ENCODE peak calls at places on chromosome 21, in six cellular contexts. F is bronchial epithelial cell; G is stimulated activated CD8-positive, alpha-beta memory T cell treated with anti-CD3 and anti-CD28 coated beads, Interleukin-4, amount 100 ng/mL, for 24 hours; K is esophagus muscularis mucosa; M is brain microvascular endothelial cell; O is prostate gland. U is an unnamed sample.
A peak's percentile ranks its signal among the peaks of the same experiment; 100 is the strongest.

GRCh38 chr21:34890724-34891609 is 158.1 kb downstream of the RUNX1 start:
- DNase-seq in O (no peak), M (peak; percentile 57), F (peak; percentile 17), G (peak; percentile 7), K (peak; percentile 82), U (no peak)

GRCh38 chr21:43331962-43332458 is 94.9 kb downstream of the SIK1 start:
- DNase-seq in G (no peak), K (no peak), M (peak; percentile 99), O (peak; percentile 80), F (peak; percentile 95), U (no peak)

GRCh38 chr21:45050361-45050785 is 24.0 kb upstream of the ADARB1 start:
- DNase-seq in G (no peak), O (no peak), K (no peak), M (peak; percentile 80), F (no peak), U (no peak)

GRCh38 chr21:40689241-40689640 is 157.7 kb downstream of the DSCAM start:
- DNase-seq in G (no peak), F (no peak), K (no peak), M (no peak), O (no peak), U (no peak)

GRCh38 chr21:43981871-43982210 is 30.3 kb upstream of the TRAPPC10 start:
- DNase-seq in G (no peak), O (no peak), M (no peak), F (no peak), K (no peak), U (no peak)

GRCh38 chr21:30340714-30341573 is 3.5 kb upstream of the KRTAP27-1 start:
- DNase-seq in O (peak; percentile 15), M (peak; percentile 46), K (no peak), G (no peak), F (peak; percentile 56), U (peak; percentile 48)

GRCh38 chr21:43925096-43925481 is 60.1 kb downstream of the AGPAT3 start:
- DNase-seq in G (no peak), K (no peak), F (peak; percentile 8), O (no peak), M (no peak), U (peak; percentile 76)

GRCh38 chr21:31248598-31248997 is 95.5 kb downstream of the TIAM1 start:
- DNase-seq in O (no peak), G (no peak), M (peak; percentile 69), F (peak; percentile 66), K (no peak), U (no peak)

GRCh38 chr21:33831962-33832659 is 83.5 kb downstream of the ATP5PO start:
- DNase-seq in F (no peak), K (no peak), G (no peak), O (no peak), M (no peak), U (no peak)

GRCh38 chr21:44759628-44760285 is 41.9 kb downstream of the UBE2G2 start:
- DNase-seq in M (no peak), F (no peak), K (no peak), O (no peak), G (no peak), U (no peak)

GRCh38 chr21:32386195-32386870 is 6.5 kb downstream of the URB1 start:
- DNase-seq in G (no peak), M (no peak), K (no peak), O (peak; percentile 56), F (peak; percentile 96), U (no peak)

GRCh38 chr21:38440746-38441145 is 57.5 kb downstream of the ERG start:
- DNase-seq in F (peak; percentile 83), G (no peak), M (peak; percentile 94), K (no peak), O (no peak), U (no peak)

GRCh38 chr21:25313891-25314646 is 293.2 kb downstream of the MRPL39 start:
- DNase-seq in K (no peak), F (no peak), G (no peak), O (no peak), M (peak; percentile 18), U (no peak)

GRCh38 chr21:42258150-42258884 is 39.4 kb downstream of the ABCG1 start:
- DNase-seq in K (no peak), G (peak; percentile 77), M (peak; percentile 34), O (peak; percentile 30), F (peak; percentile 36), U (peak; percentile 67)

GRCh38 chr21:41961282-41961701 is 7.5 kb upstream of the C2CD2 start:
- DNase-seq in M (no peak), G (no peak), K (no peak), O (no peak), F (no peak), U (no peak)

GRCh38 chr21:33377221-33377620 is 26.0 kb upstream of the IFNGR2 start:
- DNase-seq in K (no peak), F (no peak), M (no peak), G (no peak), O (no peak), U (no peak)

GRCh38 chr21:43340491-43341348 is 86.2 kb downstream of the SIK1 start:
- DNase-seq in K (no peak), M (peak; percentile 95), F (peak; percentile 85), G (no peak), O (no peak), U (peak; percentile 73)

GRCh38 chr21:38134084-38134873 is 122.5 kb upstream of the KCNJ15 start:
- DNase-seq in G (no peak), O (no peak), F (peak; percentile 49), M (no peak), K (no peak), U (no peak)

GRCh38 chr21:15524855-15525254 is 204.9 kb upstream of the USP25 start:
- DNase-seq in M (no peak), O (no peak), F (no peak), K (no peak), G (no peak), U (no peak)

GRCh38 chr21:31862078-31862477 is 10.7 kb upstream of the HUNK start:
- DNase-seq in F (peak; percentile 27), M (no peak), K (no peak), G (no peak), O (no peak), U (no peak)

GRCh38 chr21:46216132-46216747 is 12.3 kb downstream of the LSS start:
- DNase-seq in O (no peak), K (no peak), G (no peak), F (no peak), M (no peak), U (no peak)

GRCh38 chr21:36753556-36753955 is 54.6 kb downstream of the SIM2 start:
- DNase-seq in O (no peak), F (peak; percentile 42), M (peak; percentile 82), G (no peak), K (no peak), U (no peak)